ENCODE peak calls at places on chromosomes 11 and 22, in five cellular contexts. K is body of pancreas, Z is ovary, F is tibial nerve, L is H1. M is an unnamed sample. For H3K36me3, the result is how much of the 10 kb centered on the place peaks cover.

GRCh38 chr11:656866-657265 is 19.8 kb downstream of the DRD4 start:
- DNase-seq in L (no peak), Z (no peak), F (no peak), K (no peak), M (no peak)

GRCh38 chr11:70364745-70365535 is 33.4 kb upstream of the CTTN start:
- DNase-seq in Z (no peak), F (no peak), L (no peak), K (no peak), M (no peak)

GRCh38 chr22:37279469-37279868 is 2.8 kb upstream of the CYTH4 start:
- DNase-seq in L (no peak), F (no peak), K (no peak), Z (no peak), M (no peak)

GRCh38 chr11:32088117-32088941 is 2.5 kb upstream of the RCN1 start:
- DNase-seq in K (peak), L (no peak), F (peak), Z (peak), M (no peak)

GRCh38 chr11:36148701-36149100 is 140.5 kb downstream of the COMMD9 start:
- DNase-seq in F (no peak), K (no peak), Z (no peak), L (no peak), M (no peak)

GRCh38 chr22:48088926-48089536 is 1326.6 kb downstream of the TBC1D22A start:
- DNase-seq in F (no peak), K (no peak), Z (no peak), L (no peak), M (no peak)

GRCh38 chr11:117606807-117607206 is 190.2 kb downstream of the DSCAML1 start:
- DNase-seq in K (no peak), Z (no peak), F (no peak), L (no peak), M (no peak)

GRCh38 chr11:20429216-20429615 is 41.7 kb downstream of the PRMT3 start:
- DNase-seq in K (no peak), F (no peak), Z (no peak), L (no peak), M (no peak)

GRCh38 chr22:18121436-18122253 is 11.0 kb downstream of the TUBA8 start:
- DNase-seq in Z (no peak), F (no peak), K (no peak), L (no peak), M (no peak)

GRCh38 chr22:37485006-37485713 is 1.0 kb downstream of the MFNG start:
- DNase-seq in K (peak), Z (no peak), L (no peak), F (no peak), M (no peak)

GRCh38 chr22:20242393-20243175 is 25.5 kb downstream of the RTN4R start:
- DNase-seq in Z (no peak), K (no peak), F (no peak), L (no peak), M (no peak)

GRCh38 chr11:129853508-129854228 is 38.0 kb downstream of the TMEM45B start:
- DNase-seq in Z (peak), K (peak), F (no peak), L (no peak), M (no peak)

GRCh38 chr22:40748388-40748970 is 69.2 kb downstream of the MCHR1 start:
- DNase-seq in F (no peak), L (no peak), K (no peak), Z (no peak), M (no peak)

GRCh38 chr11:123246749-123247497 is 51.9 kb upstream of the CLMP start:
- DNase-seq in Z (peak), L (peak), F (peak), K (peak), M (peak)

GRCh38 chr11:83037877-83038276 is 33.8 kb downstream of the RAB30 start:
- DNase-seq in Z (no peak), F (no peak), L (no peak), K (no peak), M (no peak)

GRCh38 chr11:108654994-108655631 is 9.8 kb upstream of the DDX10 start:
- DNase-seq in Z (no peak), L (no peak), K (peak), F (no peak), M (no peak)

GRCh38 chr11:2428322-2428795 is 16.0 kb downstream of the TRPM5 start:
- DNase-seq in K (peak), F (peak), Z (no peak), L (no peak), M (no peak)

GRCh38 chr22:39013923-39014722 is at the start of gene APOBEC3C:
- DNase-seq in F (peak), K (peak), L (no peak), Z (peak), M (peak)

GRCh38 chr11:126495806-126496205 is 140.3 kb downstream of the ST3GAL4 start:
- DNase-seq in Z (no peak), F (no peak), K (no peak), L (no peak), M (no peak)

GRCh38 chr11:31690041-31690440 is 121.1 kb downstream of the PAX6 start:
- DNase-seq in K (no peak), L (no peak), F (no peak), Z (no peak), M (no peak)

GRCh38 chr22:38415561-38416321 is 39.3 kb downstream of the KCNJ4 start:
- DNase-seq in K (no peak), F (no peak), L (no peak), Z (no peak), M (no peak)

GRCh38 chr22:28094831-28095230 is 175.8 kb upstream of the PITPNB start:
- DNase-seq in F (no peak), L (no peak), Z (no peak), K (no peak), M (no peak)

GRCh38 chr11:132632641-132633124 is 899.6 kb downstream of the OPCML start:
- DNase-seq in F (no peak), Z (no peak), K (peak), L (no peak), M (no peak)

GRCh38 chr11:60922906-60923305 is 1.4 kb upstream of the TMEM132A start:
- DNase-seq in Z (no peak), L (no peak), F (no peak), K (no peak), M (no peak)

GRCh38 chr11:60923326-60923725 is 934 bp upstream of the TMEM132A start:
- DNase-seq in K (no peak), Z (no peak), F (no peak), L (no peak), M (no peak)

GRCh38 chr11:60921259-60921658 is 3.0 kb upstream of the TMEM132A start:
- DNase-seq in F (no peak), Z (no peak), L (no peak), K (no peak), M (no peak)

GRCh38 chr11:60923800-60924109 is 505 bp upstream of the TMEM132A start:
- DNase-seq in F (no peak), K (no peak), L (no peak), Z (no peak), M (no peak)

DNA sequence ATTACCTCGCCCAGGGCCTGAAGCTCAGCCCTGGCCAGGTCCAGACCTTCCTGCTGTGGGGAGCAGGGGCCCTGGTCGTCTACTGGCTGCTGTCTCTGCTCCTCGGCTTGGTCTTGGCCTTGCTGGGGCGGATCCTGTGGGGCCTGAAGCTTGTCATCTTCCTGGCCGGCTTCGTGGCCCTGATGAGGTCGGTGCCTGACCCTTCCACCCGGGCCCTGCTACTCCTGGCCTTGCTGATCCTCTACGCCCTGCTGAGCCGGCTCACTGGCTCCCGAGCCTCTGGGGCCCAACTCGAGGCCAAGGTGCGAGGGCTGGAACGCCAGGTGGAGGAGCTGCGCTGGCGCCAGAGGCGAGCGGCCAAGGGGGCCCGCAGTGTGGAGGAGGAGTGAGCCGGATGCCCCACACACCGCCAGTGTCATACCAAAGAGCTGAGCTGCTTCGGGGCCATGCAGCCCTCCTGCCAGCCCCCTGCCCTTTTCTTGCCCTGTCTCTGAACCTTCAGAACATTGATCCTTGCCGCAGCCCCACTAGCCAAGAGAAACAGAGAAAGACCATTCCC is 2.4 kb upstream of the TMEM132A start:
- DNase-seq in Z (no peak), L (no peak), K (no peak), F (no peak), M (no peak)
- H3K36me3 ChIP-seq in Z (under half), L (under half), K (under half), F (under half), M (under half)

GRCh38 chr11:57513446-57513795 is 2.1 kb downstream of the SLC43A1 start:
- DNase-seq in K (no peak), Z (no peak), F (no peak), L (no peak), M (no peak)
- TF ChIP-seq POLR2A in K (no peak), Z (no peak), F (no peak), L (no peak), M (no peak)

DNA sequence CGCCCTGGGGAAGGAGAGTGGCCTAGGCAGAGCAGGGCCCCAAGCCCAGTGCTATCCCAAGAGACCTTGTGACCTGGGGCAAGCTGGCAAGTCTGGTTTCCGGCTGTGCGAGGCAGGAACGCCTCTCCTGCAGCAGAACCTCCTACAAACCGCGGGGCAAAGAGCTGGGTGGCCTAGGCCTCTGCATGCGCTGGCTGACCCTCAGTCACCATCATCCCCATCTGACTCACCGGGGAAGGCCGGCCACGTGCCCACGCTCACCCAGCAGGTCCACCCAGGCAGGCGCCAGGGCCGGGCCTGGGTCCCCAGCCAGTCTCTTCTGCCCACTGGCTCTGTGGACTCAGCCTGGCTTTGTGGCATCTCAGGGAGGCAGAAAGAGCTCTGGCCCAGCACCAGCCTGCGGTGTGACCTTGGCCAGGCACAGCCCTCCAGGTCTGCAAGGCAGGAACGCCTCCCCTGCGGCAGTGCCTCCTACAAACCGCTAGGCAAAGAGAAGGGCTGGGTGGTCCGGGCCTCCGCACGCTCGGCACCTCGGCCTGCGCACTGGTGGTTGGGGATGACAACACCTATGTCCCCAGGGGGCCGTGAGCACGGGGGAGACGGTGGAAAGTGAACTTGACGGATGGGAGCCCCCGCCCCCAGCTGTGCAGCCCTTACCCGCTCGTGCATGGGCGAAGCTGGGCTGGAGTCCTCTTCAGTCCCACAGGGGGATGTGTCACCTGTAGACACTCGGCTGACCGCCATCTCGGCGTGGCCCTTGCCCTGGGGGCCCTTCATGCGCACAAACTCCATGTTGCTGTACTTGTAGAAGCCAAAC is 38.2 kb downstream of the KIAA0930 start:
- DNase-seq in F (no peak), Z (no peak), K (no peak), L (no peak), M (no peak)
- H3K36me3 ChIP-seq in F (under half), Z (under half), K (under half), L (under half), M (under half)

GRCh38 chr22:46561435-46561905 is 24.1 kb upstream of the CELSR1 start:
- DNase-seq in K (no peak), Z (no peak), L (no peak), F (no peak), M (no peak)
- TF ChIP-seq POLR2A in K (no peak), Z (no peak), L (no peak), F (no peak), M (no peak)

GRCh38 chr22:49817359-49817758 is 10.3 kb downstream of the BRD1 start:
- DNase-seq in L (no peak), Z (no peak), K (no peak), F (no peak), M (no peak)

GRCh38 chr22:49824936-49825335 is 2.7 kb downstream of the BRD1 start:
- DNase-seq in K (no peak), Z (no peak), L (no peak), F (no peak), M (no peak)

GRCh38 chr22:49824185-49824925 is 3.3 kb downstream of the BRD1 start:
- DNase-seq in K (no peak), Z (no peak), F (no peak), L (no peak), M (no peak)

GRCh38 chr22:49823289-49824045 is 4.2 kb downstream of the BRD1 start:
- DNase-seq in Z (no peak), K (no peak), L (no peak), F (no peak), M (no peak)

DNA sequence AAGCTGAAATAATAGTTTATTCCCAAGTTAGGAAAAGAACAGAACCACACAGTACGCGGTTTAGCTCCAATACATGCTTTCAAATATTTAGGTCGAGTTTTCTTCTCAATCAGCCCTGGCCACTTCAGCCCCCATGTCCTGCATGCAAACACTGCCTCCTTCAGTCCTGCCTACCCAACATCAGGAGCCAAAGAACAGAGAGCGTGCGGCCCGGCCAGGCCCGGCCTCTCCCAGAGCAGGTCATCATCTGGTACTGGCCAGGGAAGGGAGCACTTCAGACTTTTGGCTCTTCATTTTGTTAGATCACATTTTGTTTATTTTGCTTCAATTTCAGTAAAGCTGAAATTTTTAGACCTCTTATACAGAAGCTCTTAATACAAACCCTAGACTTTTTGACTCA is 6.7 kb downstream of the BRD1 start:
- DNase-seq in L (no peak), Z (no peak), K (no peak), F (no peak), M (no peak)
- H3K36me3 ChIP-seq in L (under half), Z (under half), K (under half), F (under half), M (half or more)

M was measured in gastrocnemius medialis.